ENCODE peak calls at places on chromosomes 3 and 15, in seven cellular contexts. Y is H1, M is neuronal stem cell, V is IMR-90, P is mesendoderm, L is H9, R is trophoblast cell. W is an unnamed sample.

GRCh38 chr3:44420676-44421075 is 56.8 kb downstream of the ZNF445 start:
- DNase-seq in L (no peak), P (no peak), V (no peak), Y (no peak), M (no peak), R (peak; percentile 61), W (no peak)

GRCh38 chr3:65443739-65444447 is 594.8 kb downstream of the MAGI1 start:
- DNase-seq in M (no peak), Y (no peak), P (no peak), V (peak; percentile 60), L (no peak), R (no peak), W (peak; percentile 20)

GRCh38 chr3:42804831-42805821 is 836 bp upstream of the HIGD1A start:
- DNase-seq in V (no peak), P (peak; percentile 83), R (peak; percentile 49), Y (no peak), L (peak; percentile 57), M (peak; percentile 35), W (peak; percentile 34)

GRCh38 chr15:65318870-65319356 is 14.4 kb downstream of the RNU5B-1 start:
- DNase-seq in L (peak; percentile 88), Y (no peak), P (peak; percentile 88), M (peak; percentile 84), R (peak; percentile 78), V (peak; percentile 70), W (peak; percentile 85)

GRCh38 chr3:191356586-191357439 is 26.5 kb upstream of the UTS2B start:
- DNase-seq in L (no peak), Y (no peak), P (peak; percentile 93), M (no peak), R (peak; percentile 22), V (peak; percentile 63), W (peak; percentile 75)

GRCh38 chr3:144018776-144019175 is 47.2 kb downstream of the DIPK2A start:
- DNase-seq in R (no peak), M (no peak), Y (no peak), V (peak; percentile 94), P (no peak), L (no peak), W (peak; percentile 86)

GRCh38 chr3:35651456-35651855 is 12.1 kb downstream of the ARPP21 start:
- DNase-seq in R (no peak), V (no peak), Y (no peak), L (no peak), P (no peak), M (no peak), W (no peak)

GRCh38 chr3:23710555-23710954 is 95.2 kb upstream of the UBE2E1 start:
- DNase-seq in P (peak; percentile 98), M (no peak), V (peak; percentile 98), Y (no peak), R (peak; percentile 94), L (peak; percentile 86), W (peak; percentile 99)

GRCh38 chr3:146280859-146281258 is 30.0 kb upstream of the PLSCR4 start:
- DNase-seq in R (no peak), V (peak; percentile 26), P (no peak), Y (no peak), M (no peak), L (no peak), W (no peak)

DNA sequence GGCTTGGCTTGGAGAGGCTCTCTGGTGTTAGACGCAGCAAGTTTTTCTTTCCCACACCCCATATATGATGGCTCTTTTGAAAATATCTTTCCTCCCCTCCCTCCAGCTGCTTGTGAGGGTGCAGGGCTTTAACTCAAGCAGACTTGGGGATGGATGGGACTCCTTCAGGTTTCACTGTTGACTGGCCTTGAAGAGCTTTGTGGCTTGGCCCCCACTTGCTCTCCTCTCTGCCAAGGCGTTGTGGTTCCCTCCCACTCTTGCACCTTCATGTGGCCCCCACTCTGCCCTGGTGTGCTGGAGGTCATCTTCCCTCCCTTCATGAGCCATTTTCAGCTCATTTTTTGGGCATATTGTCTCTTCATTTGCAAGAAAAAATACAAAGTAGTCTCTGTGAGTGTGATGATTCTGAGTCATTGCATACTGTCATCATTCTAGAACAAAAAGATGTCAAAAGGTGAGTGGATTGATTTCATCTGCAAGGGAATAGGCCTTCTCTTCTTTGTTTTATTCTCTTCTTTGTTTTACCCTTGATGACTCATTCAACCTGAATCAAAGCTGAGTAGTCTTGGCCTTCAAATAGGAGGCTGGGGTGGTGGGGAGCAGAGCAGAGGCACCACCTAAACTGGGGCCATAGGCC is 25.5 kb downstream of the CYP19A1 start:
- DNase-seq in R (no peak), V (peak; percentile 4), P (no peak), M (no peak), L (no peak), Y (no peak), W (no peak)
- H3K18ac ChIP-seq in R (peak overlapping the region; percentile 78), V (peak overlapping the region; percentile 28), P (no peak overlapping the region), M (no peak overlapping the region), L (no peak overlapping the region), Y (no peak overlapping the region), W (no peak overlapping the region)

GRCh38 chr3:133722935-133723334 is 23.3 kb upstream of the TF start:
- DNase-seq in Y (no peak), P (no peak), L (no peak), R (no peak), M (no peak), V (no peak), W (no peak)
- H3K23ac ChIP-seq in Y (no peak overlapping the region), P (no peak overlapping the region), L (no peak overlapping the region), R (no peak overlapping the region), M (no peak overlapping the region), V (no peak overlapping the region), W (no peak overlapping the region)

GRCh38 chr15:63191895-63192603 is 2.6 kb downstream of the RAB8B start:
- DNase-seq in R (no peak), L (no peak), M (no peak), P (no peak), Y (no peak), V (no peak), W (no peak)
- H3K18ac ChIP-seq in R (no peak overlapping the region), L (no peak overlapping the region), M (no peak overlapping the region), P (no peak overlapping the region), Y (no peak overlapping the region), V (no peak overlapping the region), W (peak overlapping the region; percentile 38)

DNA sequence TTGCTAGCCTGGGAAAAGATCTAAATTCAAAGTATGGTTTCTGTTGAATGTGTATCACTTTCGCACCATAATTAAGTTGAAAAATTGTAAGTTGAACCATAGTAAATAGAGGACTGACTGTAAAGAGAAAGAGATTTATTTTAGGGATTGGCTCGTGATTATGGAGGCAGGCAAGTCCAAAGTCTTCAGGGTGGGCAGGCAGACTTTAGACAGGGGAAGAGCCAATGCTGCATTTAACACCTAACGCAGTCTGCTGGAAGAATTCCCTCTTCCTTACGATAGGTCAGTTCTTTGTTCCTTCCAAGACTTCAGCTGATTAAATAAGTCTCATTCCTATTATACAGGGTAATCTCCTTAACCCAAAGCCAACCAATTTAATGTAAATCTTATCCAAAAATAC is 15.8 kb downstream of the C3orf85 start:
- DNase-seq in P (no peak), V (no peak), L (no peak), M (no peak), R (no peak), Y (no peak), W (no peak)
- H3K23ac ChIP-seq in P (no peak overlapping the region), V (no peak overlapping the region), L (no peak overlapping the region), M (no peak overlapping the region), R (no peak overlapping the region), Y (no peak overlapping the region), W (no peak overlapping the region)

GRCh38 chr15:101496198-101496986 is 6.9 kb upstream of the PCSK6 start:
- DNase-seq in L (no peak), R (no peak), P (no peak), Y (no peak), M (no peak), V (no peak), W (no peak)
- H3K18ac ChIP-seq in L (no peak overlapping the region), R (no peak overlapping the region), P (no peak overlapping the region), Y (peak overlapping the region; percentile 60), M (peak overlapping the region; percentile 81), V (no peak overlapping the region), W (no peak overlapping the region)

DNA sequence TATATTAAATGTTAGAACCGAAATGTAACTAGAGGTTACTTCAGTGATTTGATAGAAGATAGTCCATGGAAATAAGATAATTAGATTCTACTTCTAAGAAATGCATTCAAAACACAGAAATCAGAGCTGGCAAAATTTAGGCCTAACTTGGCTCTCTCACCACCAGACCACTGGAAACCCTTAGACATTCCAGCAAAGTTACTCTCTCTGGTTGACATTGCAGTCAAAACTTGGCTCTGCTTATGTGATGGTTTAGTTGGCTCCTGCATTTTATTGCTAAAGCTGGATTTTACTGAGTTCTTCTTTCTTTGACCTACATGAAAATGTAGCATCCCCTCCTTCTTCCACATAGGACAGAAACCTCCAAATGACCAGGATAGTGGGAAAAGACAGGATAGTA is 35.4 kb upstream of the CBLB start:
- DNase-seq in P (no peak), M (no peak), V (peak; percentile 9), Y (no peak), R (no peak), L (no peak), W (no peak)
- H3K23ac ChIP-seq in P (no peak overlapping the region), M (no peak overlapping the region), V (no peak overlapping the region), Y (no peak overlapping the region), R (no peak overlapping the region), L (no peak overlapping the region), W (no peak overlapping the region)

DNA sequence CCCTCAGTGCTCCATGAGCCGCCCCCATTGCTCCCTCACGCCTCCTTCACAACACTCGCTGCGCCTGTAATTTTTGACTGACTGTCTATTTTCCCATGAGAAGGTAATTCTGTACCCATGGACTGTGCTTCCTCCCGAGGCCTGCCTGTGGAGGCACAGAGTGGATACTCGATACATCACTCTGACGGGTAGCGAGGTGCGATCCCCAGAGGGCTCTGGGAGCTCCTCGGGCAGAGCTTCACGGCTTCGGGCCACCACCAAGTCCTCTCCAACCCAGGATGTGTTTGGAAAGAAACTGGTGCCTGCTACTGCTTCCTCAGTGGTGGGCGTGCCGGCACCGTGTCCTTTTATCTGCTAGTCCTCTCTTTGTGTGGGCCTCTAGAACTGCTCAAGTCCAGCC is 108.6 kb upstream of the DLG1 start:
- DNase-seq in R (no peak), V (no peak), Y (no peak), L (no peak), P (no peak), M (no peak), W (no peak)
- H3K18ac ChIP-seq in R (no peak overlapping the region), V (no peak overlapping the region), Y (no peak overlapping the region), L (no peak overlapping the region), P (no peak overlapping the region), M (peak overlapping the region; percentile 85), W (no peak overlapping the region)

GRCh38 chr3:4011136-4011535 is 211.9 kb downstream of the LRRN1 start:
- DNase-seq in V (no peak), Y (no peak), M (no peak), R (no peak), L (no peak), P (no peak), W (no peak)
- H3K23ac ChIP-seq in V (no peak overlapping the region), Y (no peak overlapping the region), M (no peak overlapping the region), R (no peak overlapping the region), L (no peak overlapping the region), P (no peak overlapping the region), W (no peak overlapping the region)

W was measured in mesenchymal stem cell.